ENCODE peak calls at places on chromosomes 1 and 21, in five cellular contexts. P is H1, H is neural progenitor cell, T is fibroblast of lung, A is A673. J is an unnamed sample.

GRCh38 chr21:41280115-41280919 is 36.3 kb upstream of the FAM3B start:
- DNase-seq in P (no peak), H (no peak), T (peak; percentile 30), A (no peak), J (no peak)

GRCh38 chr21:44510508-44511218 is 29.3 kb downstream of the KRTAP10-1 start:
- DNase-seq in P (peak; percentile 91), H (peak; percentile 85), T (no peak), A (peak; percentile 73), J (peak; percentile 54)

GRCh38 chr1:237031480-237031879 is 10.5 kb upstream of the RYR2 start:
- DNase-seq in P (no peak), H (no peak), T (no peak), A (no peak), J (no peak)

GRCh38 chr1:18575620-18576019 is 55.0 kb upstream of the PAX7 start:
- DNase-seq in P (peak; percentile 99), H (peak; percentile 90), T (peak; percentile 10), A (peak; percentile 79), J (peak; percentile 57)

GRCh38 chr21:27251752-27252151 is 284.9 kb upstream of the ADAMTS5 start:
- DNase-seq in P (no peak), H (no peak), T (no peak), A (no peak), J (no peak)

GRCh38 chr21:34544032-34544496 is 32.1 kb upstream of the KCNE1 start:
- DNase-seq in P (peak; percentile 72), H (peak; percentile 53), T (peak; percentile 77), A (peak; percentile 83), J (peak; percentile 45)

GRCh38 chr1:110017792-110018191 is 16.6 kb upstream of the STRIP1 start:
- DNase-seq in P (no peak), H (no peak), T (no peak), A (no peak), J (no peak)

GRCh38 chr1:39960461-39960958 is 5.6 kb downstream of the MFSD2A start:
- DNase-seq in P (no peak), H (no peak), T (no peak), A (no peak), J (peak; percentile 22)

GRCh38 chr1:186715887-186716809 is 35.9 kb upstream of the PTGS2 start:
- DNase-seq in P (no peak), H (no peak), T (no peak), A (peak; percentile 65), J (no peak)

GRCh38 chr1:210850556-210850955 is 283.4 kb downstream of the KCNH1 start:
- DNase-seq in P (no peak), H (no peak), T (no peak), A (no peak), J (peak; percentile 16)

GRCh38 chr1:80054129-80054528 is 1047.6 kb upstream of the ADGRL4 start:
- DNase-seq in P (no peak), H (no peak), T (peak; percentile 98), A (peak; percentile 24), J (no peak)

GRCh38 chr1:248858891-248859889 is at the start of gene ZNF692:
- DNase-seq in P (peak; percentile 96), H (peak; percentile 98), T (peak; percentile 97), A (peak; percentile 98), J (peak; percentile 98)
- H3K27ac ChIP-seq in P (peak within 1 kb of the TSS; percentile 75), H (peak within 1 kb of the TSS; percentile 65), T (peak within 1 kb of the TSS; percentile 70), A (peak within 1 kb of the TSS; percentile 76), J (peak within 1 kb of the TSS; percentile 92)

GRCh38 chr1:22592919-22593790 is 29.9 kb downstream of the EPHA8 start:
- DNase-seq in P (peak; percentile 76), H (no peak), T (no peak), A (no peak), J (no peak)
- TF ChIP-seq EZH2 in P (no peak), H (no peak), T (no peak), A (no peak), J (no peak)

GRCh38 chr1:162018418-162018817 is 5.3 kb downstream of the OLFML2B start:
- DNase-seq in P (no peak), H (no peak), T (no peak), A (no peak), J (no peak)
- H3K27ac ChIP-seq in P (no peak overlapping the region), H (no peak overlapping the region), T (no peak overlapping the region), A (no peak overlapping the region), J (no peak overlapping the region)

GRCh38 chr1:197355248-197355995 is 87.4 kb downstream of the CRB1 start:
- DNase-seq in P (no peak), H (no peak), T (no peak), A (no peak), J (no peak)
- TF ChIP-seq EZH2 in P (no peak), H (no peak), T (no peak), A (no peak), J (no peak)

DNA sequence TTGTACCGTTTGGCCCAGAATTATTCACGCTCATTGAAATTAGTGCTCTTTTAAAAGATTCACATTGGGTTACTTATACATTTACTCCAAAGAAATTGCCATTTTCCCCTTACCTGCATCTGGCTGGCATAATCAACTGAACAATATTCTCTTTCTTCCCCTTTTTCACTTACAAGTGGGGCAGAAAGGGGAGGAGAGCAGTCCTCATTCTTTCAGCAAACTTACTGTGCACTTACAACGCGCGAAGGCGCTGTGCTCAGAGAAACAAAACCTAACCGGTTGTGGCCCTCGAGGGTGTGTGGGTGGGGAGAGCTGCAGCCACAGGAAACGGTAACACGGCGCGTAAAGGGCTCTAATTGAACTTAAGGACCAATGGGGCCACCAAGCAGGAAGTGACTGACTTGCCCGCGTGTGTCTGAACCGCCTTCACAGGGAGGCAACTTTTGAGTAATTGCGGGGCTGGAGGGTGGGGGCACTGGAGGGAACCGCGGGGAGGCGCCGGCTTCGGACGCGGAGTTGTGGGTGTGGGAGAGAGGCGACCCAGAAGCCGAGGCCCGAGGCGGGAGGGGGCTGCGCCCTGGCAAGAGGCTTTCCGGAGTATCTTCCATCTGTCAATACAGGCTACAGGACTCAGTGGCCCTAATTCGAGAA is 693 bp upstream of the PNRC2 start:
- DNase-seq in P (no peak), H (no peak), T (peak; percentile 97), A (peak; percentile 97), J (peak; percentile 95)
- H3K27ac ChIP-seq in P (peak overlapping the region; percentile 86), H (peak overlapping the region; percentile 100), T (peak overlapping the region; percentile 96), A (peak overlapping the region; percentile 99), J (peak overlapping the region; percentile 99)

GRCh38 chr1:155294520-155295182 is 6.6 kb downstream of the PKLR start:
- DNase-seq in P (peak; percentile 57), H (peak; percentile 40), T (no peak), A (no peak), J (no peak)
- TF ChIP-seq EZH2 in P (peak; percentile 57), H (no peak), T (peak; percentile 71), A (no peak), J (no peak)

GRCh38 chr21:17053321-17053720 is 459.5 kb upstream of the CXADR start:
- DNase-seq in P (no peak), H (no peak), T (no peak), A (no peak), J (no peak)

GRCh38 chr21:17048974-17049373 is 463.9 kb upstream of the CXADR start:
- DNase-seq in P (no peak), H (no peak), T (no peak), A (no peak), J (no peak)

GRCh38 chr21:17050156-17050555 is 462.7 kb upstream of the CXADR start:
- DNase-seq in P (no peak), H (no peak), T (peak; percentile 18), A (no peak), J (no peak)

GRCh38 chr21:17050646-17051045 is 462.2 kb upstream of the CXADR start:
- DNase-seq in P (no peak), H (no peak), T (peak; percentile 4), A (no peak), J (no peak)

GRCh38 chr21:17051054-17051453 is 461.8 kb upstream of the CXADR start:
- DNase-seq in P (no peak), H (no peak), T (peak; percentile 51), A (no peak), J (no peak)
- H3K27ac ChIP-seq in P (no peak overlapping the region), H (no peak overlapping the region), T (no peak overlapping the region), A (no peak overlapping the region), J (no peak overlapping the region)

GRCh38 chr1:47508900-47509488 is 71.2 kb downstream of the FOXD2 start:
- DNase-seq in P (no peak), H (peak; percentile 42), T (no peak), A (peak; percentile 63), J (no peak)

GRCh38 chr1:47510282-47510811 is 72.5 kb downstream of the FOXD2 start:
- DNase-seq in P (no peak), H (no peak), T (no peak), A (no peak), J (no peak)

GRCh38 chr1:47506053-47506452 is 68.2 kb downstream of the FOXD2 start:
- DNase-seq in P (no peak), H (no peak), T (no peak), A (no peak), J (no peak)

GRCh38 chr1:47507140-47507539 is 69.3 kb downstream of the FOXD2 start:
- DNase-seq in P (no peak), H (no peak), T (no peak), A (no peak), J (no peak)

GRCh38 chr1:47507921-47508894 is 70.4 kb downstream of the FOXD2 start:
- DNase-seq in P (peak; percentile 57), H (peak; percentile 69), T (no peak), A (peak; percentile 53), J (no peak)
- TF ChIP-seq EZH2 in P (peak; percentile 76), H (peak; percentile 87), T (peak; percentile 78), A (peak; percentile 72), J (no peak)